ENCODE peak calls at places on chromosomes 7 and 10, in nine cellular contexts. One of them, this sample, is unnamed.

GRCh38 chr10:92727550-92727949 is 37.8 kb downstream of the HHEX start:
- DNase-seq in GM18507: no peak
- DNase-seq in G401: no peak
- DNase-seq in glutamatergic neuron: no peak
- DNase-seq in K562: no peak
- DNase-seq in A549: no peak
- DNase-seq in hepatocyte: no peak
- DNase-seq in stimulated activated CD4-positive, alpha-beta T cell treated with anti-CD3 and anti-CD28 coated beads, Interleukin-2, amount 100 ng/mL, for 48 hours: no peak
- DNase-seq in WTC11: no peak
- DNase-seq in this sample: no peak

GRCh38 chr7:100476903-100477870 is 1.8 kb downstream of the TSC22D4 start:
- DNase-seq in A549: no peak
- DNase-seq in stimulated activated CD4-positive, alpha-beta T cell treated with anti-CD3 and anti-CD28 coated beads, Interleukin-2, amount 100 ng/mL, for 48 hours: peak
- DNase-seq in K562: peak
- DNase-seq in WTC11: peak
- DNase-seq in GM18507: no peak
- DNase-seq in G401: no peak
- DNase-seq in glutamatergic neuron: peak
- DNase-seq in hepatocyte: no peak
- DNase-seq in this sample: no peak

GRCh38 chr7:52917982-52918578 is 117.4 kb upstream of the POM121L12 start:
- DNase-seq in stimulated activated CD4-positive, alpha-beta T cell treated with anti-CD3 and anti-CD28 coated beads, Interleukin-2, amount 100 ng/mL, for 48 hours: no peak
- DNase-seq in K562: peak
- DNase-seq in glutamatergic neuron: peak
- DNase-seq in A549: peak
- DNase-seq in WTC11: peak
- DNase-seq in G401: no peak
- DNase-seq in GM18507: no peak
- DNase-seq in hepatocyte: peak
- DNase-seq in this sample: no peak

GRCh38 chr10:774223-774622 is 84.8 kb upstream of the DIP2C start:
- DNase-seq in K562: no peak
- DNase-seq in glutamatergic neuron: no peak
- DNase-seq in stimulated activated CD4-positive, alpha-beta T cell treated with anti-CD3 and anti-CD28 coated beads, Interleukin-2, amount 100 ng/mL, for 48 hours: no peak
- DNase-seq in G401: no peak
- DNase-seq in A549: no peak
- DNase-seq in WTC11: peak
- DNase-seq in GM18507: no peak
- DNase-seq in hepatocyte: no peak
- DNase-seq in this sample: no peak

GRCh38 chr7:17556247-17556646 is 257.8 kb downstream of the AHR start:
- DNase-seq in hepatocyte: no peak
- DNase-seq in glutamatergic neuron: no peak
- DNase-seq in GM18507: no peak
- DNase-seq in K562: no peak
- DNase-seq in A549: no peak
- DNase-seq in stimulated activated CD4-positive, alpha-beta T cell treated with anti-CD3 and anti-CD28 coated beads, Interleukin-2, amount 100 ng/mL, for 48 hours: no peak
- DNase-seq in G401: no peak
- DNase-seq in WTC11: no peak
- DNase-seq in this sample: no peak

GRCh38 chr7:137923380-137923779 is 76.6 kb upstream of the DGKI start:
- DNase-seq in hepatocyte: no peak
- DNase-seq in glutamatergic neuron: no peak
- DNase-seq in K562: no peak
- DNase-seq in WTC11: no peak
- DNase-seq in A549: peak
- DNase-seq in GM18507: no peak
- DNase-seq in stimulated activated CD4-positive, alpha-beta T cell treated with anti-CD3 and anti-CD28 coated beads, Interleukin-2, amount 100 ng/mL, for 48 hours: no peak
- DNase-seq in G401: no peak
- DNase-seq in this sample: no peak

GRCh38 chr10:100970076-100970913 is 991 bp downstream of the SEMA4G start:
- DNase-seq in stimulated activated CD4-positive, alpha-beta T cell treated with anti-CD3 and anti-CD28 coated beads, Interleukin-2, amount 100 ng/mL, for 48 hours: no peak
- DNase-seq in G401: peak
- DNase-seq in glutamatergic neuron: peak
- DNase-seq in WTC11: peak
- DNase-seq in A549: peak
- DNase-seq in K562: peak
- DNase-seq in hepatocyte: peak
- DNase-seq in GM18507: no peak
- DNase-seq in this sample: no peak

GRCh38 chr7:121966538-121967332 is 93.8 kb downstream of the PTPRZ1 start:
- DNase-seq in K562: no peak
- DNase-seq in glutamatergic neuron: no peak
- DNase-seq in hepatocyte: no peak
- DNase-seq in WTC11: no peak
- DNase-seq in stimulated activated CD4-positive, alpha-beta T cell treated with anti-CD3 and anti-CD28 coated beads, Interleukin-2, amount 100 ng/mL, for 48 hours: no peak
- DNase-seq in A549: no peak
- DNase-seq in G401: no peak
- DNase-seq in GM18507: no peak
- DNase-seq in this sample: no peak

GRCh38 chr10:59099536-59099935 is 76.9 kb upstream of the PHYHIPL start:
- DNase-seq in K562: no peak
- DNase-seq in A549: no peak
- DNase-seq in hepatocyte: no peak
- DNase-seq in glutamatergic neuron: no peak
- DNase-seq in G401: no peak
- DNase-seq in GM18507: no peak
- DNase-seq in stimulated activated CD4-positive, alpha-beta T cell treated with anti-CD3 and anti-CD28 coated beads, Interleukin-2, amount 100 ng/mL, for 48 hours: no peak
- DNase-seq in WTC11: no peak
- DNase-seq in this sample: no peak

GRCh38 chr10:120392671-120393079 is 64.4 kb upstream of the PLPP4 start:
- DNase-seq in GM18507: no peak
- DNase-seq in hepatocyte: no peak
- DNase-seq in glutamatergic neuron: no peak
- DNase-seq in G401: no peak
- DNase-seq in A549: no peak
- DNase-seq in WTC11: no peak
- DNase-seq in stimulated activated CD4-positive, alpha-beta T cell treated with anti-CD3 and anti-CD28 coated beads, Interleukin-2, amount 100 ng/mL, for 48 hours: no peak
- DNase-seq in K562: no peak
- DNase-seq in this sample: no peak

GRCh38 chr10:117541909-117542705 is 439 bp upstream of the EMX2 start:
- DNase-seq in hepatocyte: peak
- DNase-seq in A549: peak
- DNase-seq in G401: peak
- DNase-seq in glutamatergic neuron: peak
- DNase-seq in K562: peak
- DNase-seq in GM18507: no peak
- DNase-seq in WTC11: peak
- DNase-seq in stimulated activated CD4-positive, alpha-beta T cell treated with anti-CD3 and anti-CD28 coated beads, Interleukin-2, amount 100 ng/mL, for 48 hours: no peak
- DNase-seq in this sample: no peak

GRCh38 chr7:28071570-28071969 is 109.0 kb downstream of the JAZF1 start:
- DNase-seq in glutamatergic neuron: no peak
- DNase-seq in K562: no peak
- DNase-seq in hepatocyte: no peak
- DNase-seq in A549: no peak
- DNase-seq in GM18507: no peak
- DNase-seq in WTC11: no peak
- DNase-seq in stimulated activated CD4-positive, alpha-beta T cell treated with anti-CD3 and anti-CD28 coated beads, Interleukin-2, amount 100 ng/mL, for 48 hours: no peak
- DNase-seq in G401: no peak
- DNase-seq in this sample: no peak

GRCh38 chr7:119281181-119281846 is 991.7 kb upstream of the KCND2 start:
- DNase-seq in K562: no peak
- DNase-seq in A549: no peak
- DNase-seq in G401: no peak
- DNase-seq in WTC11: no peak
- DNase-seq in stimulated activated CD4-positive, alpha-beta T cell treated with anti-CD3 and anti-CD28 coated beads, Interleukin-2, amount 100 ng/mL, for 48 hours: no peak
- DNase-seq in glutamatergic neuron: no peak
- DNase-seq in GM18507: no peak
- DNase-seq in hepatocyte: no peak
- DNase-seq in this sample: no peak

GRCh38 chr7:50436133-50436802 is 13.9 kb downstream of the FIGNL1 start:
- DNase-seq in GM18507: no peak
- DNase-seq in stimulated activated CD4-positive, alpha-beta T cell treated with anti-CD3 and anti-CD28 coated beads, Interleukin-2, amount 100 ng/mL, for 48 hours: no peak
- DNase-seq in glutamatergic neuron: no peak
- DNase-seq in G401: no peak
- DNase-seq in K562: no peak
- DNase-seq in A549: peak
- DNase-seq in hepatocyte: no peak
- DNase-seq in WTC11: no peak
- DNase-seq in this sample: no peak

GRCh38 chr10:101301111-101301731 is 52.7 kb upstream of the BTRC start:
- DNase-seq in glutamatergic neuron: no peak
- DNase-seq in A549: peak
- DNase-seq in hepatocyte: peak
- DNase-seq in WTC11: peak
- DNase-seq in K562: peak
- DNase-seq in stimulated activated CD4-positive, alpha-beta T cell treated with anti-CD3 and anti-CD28 coated beads, Interleukin-2, amount 100 ng/mL, for 48 hours: peak
- DNase-seq in G401: peak
- DNase-seq in GM18507: no peak
- DNase-seq in this sample: no peak

GRCh38 chr7:123242467-123243097 is 42.8 kb upstream of the SLC13A1 start:
- DNase-seq in WTC11: no peak
- DNase-seq in glutamatergic neuron: no peak
- DNase-seq in stimulated activated CD4-positive, alpha-beta T cell treated with anti-CD3 and anti-CD28 coated beads, Interleukin-2, amount 100 ng/mL, for 48 hours: no peak
- DNase-seq in K562: no peak
- DNase-seq in hepatocyte: peak
- DNase-seq in G401: no peak
- DNase-seq in GM18507: no peak
- DNase-seq in A549: no peak
- DNase-seq in this sample: no peak

GRCh38 chr7:141585592-141586510 is 34.6 kb downstream of the AGK start:
- DNase-seq in G401: no peak
- DNase-seq in GM18507: no peak
- DNase-seq in stimulated activated CD4-positive, alpha-beta T cell treated with anti-CD3 and anti-CD28 coated beads, Interleukin-2, amount 100 ng/mL, for 48 hours: peak
- DNase-seq in hepatocyte: no peak
- DNase-seq in glutamatergic neuron: no peak
- DNase-seq in K562: no peak
- DNase-seq in WTC11: no peak
- DNase-seq in A549: peak
- DNase-seq in this sample: peak

GRCh38 chr7:51265066-51265907 is 51.3 kb downstream of the COBL start:
- DNase-seq in K562: no peak
- DNase-seq in WTC11: no peak
- DNase-seq in stimulated activated CD4-positive, alpha-beta T cell treated with anti-CD3 and anti-CD28 coated beads, Interleukin-2, amount 100 ng/mL, for 48 hours: no peak
- DNase-seq in glutamatergic neuron: no peak
- DNase-seq in GM18507: no peak
- DNase-seq in G401: no peak
- DNase-seq in hepatocyte: peak
- DNase-seq in A549: no peak
- DNase-seq in this sample: no peak

GRCh38 chr7:28487487-28487886 is 75.2 kb downstream of the CREB5 start:
- DNase-seq in hepatocyte: no peak
- DNase-seq in GM18507: no peak
- DNase-seq in glutamatergic neuron: no peak
- DNase-seq in A549: no peak
- DNase-seq in WTC11: no peak
- DNase-seq in stimulated activated CD4-positive, alpha-beta T cell treated with anti-CD3 and anti-CD28 coated beads, Interleukin-2, amount 100 ng/mL, for 48 hours: no peak
- DNase-seq in G401: no peak
- DNase-seq in K562: no peak
- DNase-seq in this sample: no peak

GRCh38 chr7:154928136-154929005 is 74.6 kb downstream of the PAXIP1 start:
- DNase-seq in A549: peak
- DNase-seq in WTC11: no peak
- DNase-seq in K562: peak
- DNase-seq in G401: peak
- DNase-seq in glutamatergic neuron: no peak
- DNase-seq in GM18507: peak
- DNase-seq in stimulated activated CD4-positive, alpha-beta T cell treated with anti-CD3 and anti-CD28 coated beads, Interleukin-2, amount 100 ng/mL, for 48 hours: peak
- DNase-seq in hepatocyte: peak
- DNase-seq in this sample: peak

GRCh38 chr7:81627565-81628287 is 142.1 kb downstream of the HGF start:
- DNase-seq in hepatocyte: no peak
- DNase-seq in K562: no peak
- DNase-seq in stimulated activated CD4-positive, alpha-beta T cell treated with anti-CD3 and anti-CD28 coated beads, Interleukin-2, amount 100 ng/mL, for 48 hours: no peak
- DNase-seq in G401: no peak
- DNase-seq in WTC11: no peak
- DNase-seq in GM18507: no peak
- DNase-seq in A549: no peak
- DNase-seq in glutamatergic neuron: no peak
- DNase-seq in this sample: no peak

GRCh38 chr7:24609059-24609458 is 35.8 kb downstream of the PALS2 start:
- DNase-seq in K562: no peak
- DNase-seq in A549: no peak
- DNase-seq in stimulated activated CD4-positive, alpha-beta T cell treated with anti-CD3 and anti-CD28 coated beads, Interleukin-2, amount 100 ng/mL, for 48 hours: no peak
- DNase-seq in glutamatergic neuron: no peak
- DNase-seq in GM18507: no peak
- DNase-seq in hepatocyte: no peak
- DNase-seq in G401: no peak
- DNase-seq in WTC11: peak
- DNase-seq in this sample: no peak

GRCh38 chr7:66362136-66362535 is 157.0 kb downstream of the TPST1 start:
- DNase-seq in hepatocyte: no peak
- DNase-seq in A549: no peak
- DNase-seq in WTC11: no peak
- DNase-seq in K562: no peak
- DNase-seq in stimulated activated CD4-positive, alpha-beta T cell treated with anti-CD3 and anti-CD28 coated beads, Interleukin-2, amount 100 ng/mL, for 48 hours: no peak
- DNase-seq in glutamatergic neuron: no peak
- DNase-seq in GM18507: no peak
- DNase-seq in G401: no peak
- DNase-seq in this sample: no peak

GRCh38 chr10:35523670-35524225 is 81.4 kb upstream of the GJD4 start:
- DNase-seq in stimulated activated CD4-positive, alpha-beta T cell treated with anti-CD3 and anti-CD28 coated beads, Interleukin-2, amount 100 ng/mL, for 48 hours: no peak
- DNase-seq in glutamatergic neuron: no peak
- DNase-seq in K562: no peak
- DNase-seq in G401: no peak
- DNase-seq in GM18507: no peak
- DNase-seq in A549: no peak
- DNase-seq in hepatocyte: no peak
- DNase-seq in WTC11: no peak
- DNase-seq in this sample: no peak

GRCh38 chr10:82148764-82149163 is 273.8 kb downstream of the NRG3 start:
- DNase-seq in GM18507: no peak
- DNase-seq in A549: no peak
- DNase-seq in K562: no peak
- DNase-seq in hepatocyte: no peak
- DNase-seq in WTC11: no peak
- DNase-seq in glutamatergic neuron: no peak
- DNase-seq in stimulated activated CD4-positive, alpha-beta T cell treated with anti-CD3 and anti-CD28 coated beads, Interleukin-2, amount 100 ng/mL, for 48 hours: no peak
- DNase-seq in G401: no peak
- DNase-seq in this sample: no peak

GRCh38 chr7:123622660-123623386 is 21.2 kb downstream of the ASB15 start:
- DNase-seq in A549: no peak
- DNase-seq in WTC11: no peak
- DNase-seq in G401: no peak
- DNase-seq in hepatocyte: peak
- DNase-seq in stimulated activated CD4-positive, alpha-beta T cell treated with anti-CD3 and anti-CD28 coated beads, Interleukin-2, amount 100 ng/mL, for 48 hours: no peak
- DNase-seq in glutamatergic neuron: no peak
- DNase-seq in K562: no peak
- DNase-seq in GM18507: no peak
- DNase-seq in this sample: no peak

GRCh38 chr7:48255046-48255445 is 83.8 kb downstream of the ABCA13 start:
- DNase-seq in G401: no peak
- DNase-seq in WTC11: no peak
- DNase-seq in K562: no peak
- DNase-seq in stimulated activated CD4-positive, alpha-beta T cell treated with anti-CD3 and anti-CD28 coated beads, Interleukin-2, amount 100 ng/mL, for 48 hours: no peak
- DNase-seq in hepatocyte: no peak
- DNase-seq in glutamatergic neuron: no peak
- DNase-seq in A549: no peak
- DNase-seq in GM18507: no peak
- DNase-seq in this sample: no peak

This sample was measured in GM12892.